ENCODE peak calls at places on chromosomes 11 and 22, in six cellular contexts. F, W, I, C, L and V are unnamed samples.

GRCh38 chr11:24155792-24156191 is 341.1 kb upstream of the LUZP2 start:
- DNase-seq in W (no peak), I (no peak), F (no peak), L (no peak), C (peak), V (no peak)

GRCh38 chr11:70252844-70253243 is 17.6 kb upstream of the PPFIA1 start:
- DNase-seq in F (no peak), L (no peak), C (no peak), I (no peak), W (no peak), V (no peak)

GRCh38 chr11:57800444-57801184 is 39.0 kb downstream of the CTNND1 start:
- DNase-seq in L (peak), C (peak), I (peak), W (peak), F (no peak), V (no peak)

GRCh38 chr11:70476669-70477068 is 78.3 kb downstream of the CTTN start:
- DNase-seq in F (no peak), L (peak), W (no peak), I (no peak), C (no peak), V (no peak)

GRCh38 chr22:35835998-35836691 is 118.5 kb downstream of the APOL5 start:
- DNase-seq in F (peak), L (peak), W (no peak), I (peak), C (peak), V (no peak)

GRCh38 chr11:67387518-67387917 is 4.3 kb upstream of the RAD9A start:
- DNase-seq in F (no peak), L (no peak), W (no peak), C (no peak), I (no peak), V (no peak)

GRCh38 chr11:132055296-132055695 is 684.9 kb downstream of the NTM start:
- DNase-seq in L (no peak), I (no peak), W (no peak), C (no peak), F (no peak), V (no peak)

GRCh38 chr11:11966826-11967668 is 41.4 kb downstream of the DKK3 start:
- DNase-seq in L (peak), W (peak), I (no peak), F (peak), C (peak), V (no peak)

GRCh38 chr11:129694966-129695365 is 120.7 kb upstream of the TMEM45B start:
- DNase-seq in L (peak), F (no peak), C (no peak), W (no peak), I (no peak), V (peak)

DNA sequence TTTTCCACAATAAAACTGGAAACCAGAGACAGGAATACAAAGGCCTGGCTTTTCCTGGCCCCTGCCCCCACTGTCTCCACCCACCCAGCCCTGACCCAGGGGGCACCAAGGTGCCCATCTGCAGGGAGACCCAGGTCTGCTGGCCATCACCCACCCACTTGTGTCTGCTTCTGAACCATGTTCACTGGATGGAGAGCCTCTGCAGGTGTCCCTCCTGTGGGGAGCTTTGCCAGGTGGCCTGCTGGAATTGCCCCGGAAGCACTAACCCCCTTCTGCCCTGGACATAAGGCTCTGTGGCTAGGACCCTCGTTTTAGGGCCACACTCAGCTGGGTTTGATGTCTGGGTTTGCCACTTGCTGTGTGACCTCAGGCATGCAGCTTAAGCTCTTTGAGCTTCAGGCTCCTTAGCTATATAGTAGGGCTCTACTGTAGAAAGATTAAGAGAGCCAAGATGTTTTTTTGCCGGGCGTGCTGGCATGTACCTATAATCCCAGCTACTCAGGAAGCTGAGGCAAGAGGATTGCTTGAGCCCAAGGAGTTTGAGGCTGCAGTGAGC is 3.9 kb downstream of the SCARF2 start:
- DNase-seq in L (no peak), C (no peak), W (peak), I (no peak), F (no peak), V (no peak)
- TF ChIP-seq CTCF in L (no peak), C (no peak), W (no peak), I (no peak), F (no peak), V (no peak)

DNA sequence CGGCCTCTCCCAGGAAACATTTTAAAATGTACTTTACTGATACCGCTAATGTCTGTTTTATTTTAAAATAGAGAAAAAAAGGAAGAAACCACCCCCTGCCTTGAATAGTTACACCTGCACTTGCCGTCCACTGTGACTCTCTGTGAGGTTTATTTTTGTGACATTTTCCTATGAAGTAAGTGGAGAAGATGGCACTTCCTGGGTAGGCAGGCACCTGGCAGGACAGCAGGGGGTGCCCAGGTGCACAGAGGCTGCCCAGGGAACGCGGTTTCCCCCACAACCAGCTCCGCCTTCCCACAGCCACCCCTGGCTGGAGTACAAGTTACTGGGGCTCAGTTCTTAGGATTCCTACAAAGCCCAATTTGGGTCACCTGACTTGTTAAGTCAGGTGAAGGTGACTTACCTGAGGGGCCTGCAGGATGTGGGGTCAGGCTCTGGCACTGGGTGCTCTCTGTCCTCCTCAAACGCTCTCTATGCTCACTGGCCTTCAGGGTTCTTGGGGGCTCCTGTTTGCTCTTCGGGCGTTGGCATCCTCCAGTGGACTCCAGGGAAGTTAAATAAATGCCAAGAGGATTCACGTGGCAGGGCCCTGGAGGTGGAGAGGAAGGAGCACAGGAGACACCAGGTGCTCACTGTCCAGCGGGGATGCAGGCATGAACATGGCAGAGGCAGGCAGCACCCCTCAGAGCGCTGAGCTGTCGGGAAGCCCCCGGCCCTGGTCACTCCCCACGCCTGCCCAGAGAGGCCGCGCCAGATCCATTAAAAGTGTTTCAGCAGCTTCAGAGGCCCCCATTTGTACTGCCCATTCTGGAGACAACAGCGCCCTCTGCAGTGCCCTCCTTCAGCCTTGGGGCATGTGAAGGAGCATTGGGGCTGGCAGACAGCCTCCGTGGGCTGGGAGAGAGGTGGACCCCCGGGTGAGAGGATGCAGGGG is 1021.2 kb downstream of the TBC1D22A start:
- DNase-seq in I (no peak), W (no peak), F (no peak), L (no peak), C (peak), V (no peak)
- TF ChIP-seq CTCF in I (no peak), W (no peak), F (no peak), L (no peak), C (peak), V (no peak)

GRCh38 chr11:118572075-118572913 is at the start of gene ARCN1:
- DNase-seq in F (peak), I (no peak), L (peak), W (peak), C (peak), V (peak)
- TF ChIP-seq CTCF in F (no peak), I (no peak), L (no peak), W (peak), C (no peak), V (no peak)

DNA sequence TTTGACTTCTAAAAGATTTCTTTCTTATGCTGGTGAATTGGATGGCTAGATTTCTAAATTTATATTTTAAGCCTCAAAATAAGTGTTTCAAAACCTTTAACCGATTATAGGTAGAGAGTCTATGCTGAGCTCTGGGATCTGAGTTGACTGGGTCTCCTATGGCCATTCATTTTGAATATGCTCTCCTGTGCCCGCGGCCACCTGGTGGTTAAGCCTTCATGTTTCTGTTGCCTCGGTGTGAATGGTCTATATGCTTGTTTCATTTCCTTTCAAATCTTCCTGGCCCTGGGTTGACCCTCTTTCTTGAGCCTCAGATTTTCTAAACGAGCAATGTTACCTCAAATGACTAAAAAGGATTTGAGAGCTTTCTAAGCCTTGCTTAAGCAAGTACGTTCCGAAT is 789.3 kb upstream of the KIRREL3 start:
- DNase-seq in I (no peak), W (no peak), C (peak), F (no peak), L (no peak), V (no peak)
- TF ChIP-seq CTCF in I (peak), W (no peak), C (peak), F (no peak), L (no peak), V (no peak)

GRCh38 chr11:47408598-47409439 is 429 bp downstream of the SLC39A13 start:
- DNase-seq in I (peak), F (peak), C (peak), W (no peak), L (peak), V (no peak)

GRCh38 chr11:47407746-47408590 is at the start of gene SLC39A13:
- DNase-seq in C (peak), F (peak), W (peak), L (peak), I (peak), V (peak)

GRCh38 chr11:47410404-47411264 is 2.2 kb downstream of the SLC39A13 start:
- DNase-seq in W (no peak), L (no peak), C (no peak), I (no peak), F (no peak), V (no peak)

GRCh38 chr11:47409440-47410403 is 1.3 kb downstream of the SLC39A13 start:
- DNase-seq in I (no peak), L (no peak), F (no peak), W (no peak), C (no peak), V (no peak)

GRCh38 chr11:47406896-47407745 is 1.3 kb upstream of the SLC39A13 start:
- DNase-seq in W (no peak), F (no peak), I (no peak), L (no peak), C (peak), V (no peak)
- TF ChIP-seq CTCF in W (no peak), F (no peak), I (peak), L (peak), C (peak), V (no peak)

DNA sequence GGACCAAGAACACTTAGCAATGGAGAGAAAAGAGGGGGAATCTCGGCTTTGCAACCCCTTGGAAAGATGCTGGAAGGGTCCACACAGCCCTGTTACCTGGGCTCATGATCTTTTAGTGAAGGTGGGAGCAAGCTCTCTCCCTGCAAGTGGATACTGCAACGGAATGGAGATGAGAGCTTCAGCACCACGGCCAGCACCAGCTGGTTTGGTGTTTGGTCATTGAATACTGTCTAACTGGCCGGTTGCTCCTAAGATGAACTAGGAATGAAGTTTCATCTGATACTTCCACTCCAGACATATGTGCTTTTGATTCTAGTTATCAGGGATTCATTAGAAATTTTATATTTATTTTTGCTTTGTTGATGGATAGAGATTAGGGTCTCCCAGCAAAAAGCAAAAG is 16.3 kb downstream of the HTR3A start:
- DNase-seq in I (no peak), C (peak), L (peak), W (no peak), F (no peak), V (no peak)
- TF ChIP-seq CTCF in I (no peak), C (no peak), L (no peak), W (no peak), F (no peak), V (no peak)